ENCODE peak calls at places on chromosomes 2 and 18, in nine cellular contexts. One of them, this sample, is unnamed.

GRCh38 chr2:85878719-85879390 is 9.9 kb downstream of the ST3GAL5 start:
- DNase-seq in H9: no peak
- DNase-seq in mesendoderm: no peak
- DNase-seq in HepG2: no peak
- DNase-seq in mesenchymal stem cell: peak
- DNase-seq in mammary epithelial cell: no peak
- DNase-seq in astrocyte: peak
- DNase-seq in endothelial cell of umbilical vein: peak
- DNase-seq in GM23248: peak
- DNase-seq in this sample: no peak

GRCh38 chr2:86081724-86082123 is 24.0 kb downstream of the POLR1A start:
- DNase-seq in astrocyte: no peak
- DNase-seq in H9: no peak
- DNase-seq in GM23248: no peak
- DNase-seq in mesenchymal stem cell: no peak
- DNase-seq in mesendoderm: no peak
- DNase-seq in HepG2: no peak
- DNase-seq in mammary epithelial cell: no peak
- DNase-seq in endothelial cell of umbilical vein: no peak
- DNase-seq in this sample: no peak

GRCh38 chr2:71608441-71608840 is 155.1 kb downstream of the DYSF start:
- DNase-seq in GM23248: no peak
- DNase-seq in astrocyte: no peak
- DNase-seq in endothelial cell of umbilical vein: no peak
- DNase-seq in HepG2: no peak
- DNase-seq in mesendoderm: no peak
- DNase-seq in mesenchymal stem cell: no peak
- DNase-seq in mammary epithelial cell: no peak
- DNase-seq in H9: peak
- DNase-seq in this sample: no peak

GRCh38 chr2:174171686-174172445 is 76.5 kb downstream of the OLA1 start:
- DNase-seq in H9: no peak
- DNase-seq in mesendoderm: peak
- DNase-seq in astrocyte: no peak
- DNase-seq in mesenchymal stem cell: no peak
- DNase-seq in GM23248: no peak
- DNase-seq in mammary epithelial cell: no peak
- DNase-seq in HepG2: no peak
- DNase-seq in endothelial cell of umbilical vein: no peak
- DNase-seq in this sample: no peak

GRCh38 chr2:239878686-239879085 is 146.5 kb downstream of the NDUFA10 start:
- DNase-seq in mesenchymal stem cell: no peak
- DNase-seq in endothelial cell of umbilical vein: no peak
- DNase-seq in GM23248: no peak
- DNase-seq in HepG2: no peak
- DNase-seq in mesendoderm: no peak
- DNase-seq in astrocyte: no peak
- DNase-seq in H9: no peak
- DNase-seq in mammary epithelial cell: no peak
- DNase-seq in this sample: no peak

GRCh38 chr2:226687641-226688253 is 111.9 kb downstream of the IRS1 start:
- DNase-seq in H9: no peak
- DNase-seq in mammary epithelial cell: peak
- DNase-seq in astrocyte: peak
- DNase-seq in endothelial cell of umbilical vein: no peak
- DNase-seq in mesenchymal stem cell: no peak
- DNase-seq in HepG2: no peak
- DNase-seq in mesendoderm: no peak
- DNase-seq in GM23248: no peak
- DNase-seq in this sample: peak

GRCh38 chr2:190181066-190181681 is 118.6 kb upstream of the MSTN start:
- DNase-seq in mesendoderm: no peak
- DNase-seq in mammary epithelial cell: no peak
- DNase-seq in mesenchymal stem cell: no peak
- DNase-seq in HepG2: no peak
- DNase-seq in astrocyte: no peak
- DNase-seq in H9: no peak
- DNase-seq in GM23248: peak
- DNase-seq in endothelial cell of umbilical vein: no peak
- DNase-seq in this sample: peak

GRCh38 chr2:7014201-7014640 is 97.0 kb downstream of the RNF144A start:
- DNase-seq in astrocyte: peak
- DNase-seq in H9: no peak
- DNase-seq in mesendoderm: peak
- DNase-seq in endothelial cell of umbilical vein: no peak
- DNase-seq in mesenchymal stem cell: peak
- DNase-seq in GM23248: peak
- DNase-seq in HepG2: peak
- DNase-seq in mammary epithelial cell: no peak
- DNase-seq in this sample: peak

GRCh38 chr2:170235860-170236638 is 58.1 kb downstream of the MYO3B start:
- DNase-seq in astrocyte: peak
- DNase-seq in H9: peak
- DNase-seq in mesendoderm: peak
- DNase-seq in GM23248: peak
- DNase-seq in HepG2: peak
- DNase-seq in endothelial cell of umbilical vein: peak
- DNase-seq in mesenchymal stem cell: peak
- DNase-seq in mammary epithelial cell: peak
- DNase-seq in this sample: peak

GRCh38 chr2:152413228-152414030 is 78.5 kb downstream of the FMNL2 start:
- DNase-seq in mammary epithelial cell: no peak
- DNase-seq in endothelial cell of umbilical vein: peak
- DNase-seq in H9: no peak
- DNase-seq in HepG2: peak
- DNase-seq in GM23248: no peak
- DNase-seq in mesendoderm: no peak
- DNase-seq in mesenchymal stem cell: no peak
- DNase-seq in astrocyte: peak
- DNase-seq in this sample: peak

GRCh38 chr2:185507703-185508102 is 230.9 kb upstream of the FSIP2 start:
- DNase-seq in mesendoderm: no peak
- DNase-seq in HepG2: no peak
- DNase-seq in mammary epithelial cell: peak
- DNase-seq in GM23248: no peak
- DNase-seq in astrocyte: no peak
- DNase-seq in mesenchymal stem cell: no peak
- DNase-seq in H9: no peak
- DNase-seq in endothelial cell of umbilical vein: no peak
- DNase-seq in this sample: no peak

GRCh38 chr2:68027959-68028358 is 34.8 kb downstream of the C1D start:
- DNase-seq in GM23248: peak
- DNase-seq in H9: no peak
- DNase-seq in HepG2: no peak
- DNase-seq in endothelial cell of umbilical vein: no peak
- DNase-seq in mesenchymal stem cell: no peak
- DNase-seq in astrocyte: peak
- DNase-seq in mammary epithelial cell: peak
- DNase-seq in mesendoderm: no peak
- DNase-seq in this sample: no peak

GRCh38 chr18:56240405-56240804 is 398.0 kb downstream of the TXNL1 start:
- DNase-seq in mesendoderm: no peak
- DNase-seq in endothelial cell of umbilical vein: no peak
- DNase-seq in astrocyte: peak
- DNase-seq in GM23248: peak
- DNase-seq in mesenchymal stem cell: peak
- DNase-seq in HepG2: no peak
- DNase-seq in H9: no peak
- DNase-seq in mammary epithelial cell: peak
- DNase-seq in this sample: peak

GRCh38 chr18:51350081-51350480 is 152.6 kb upstream of the MEX3C start:
- DNase-seq in HepG2: no peak
- DNase-seq in H9: no peak
- DNase-seq in GM23248: no peak
- DNase-seq in mammary epithelial cell: no peak
- DNase-seq in endothelial cell of umbilical vein: no peak
- DNase-seq in mesenchymal stem cell: no peak
- DNase-seq in mesendoderm: no peak
- DNase-seq in astrocyte: no peak
- DNase-seq in this sample: no peak

GRCh38 chr18:36212301-36212977 is 25.1 kb downstream of the MOCOS start:
- DNase-seq in HepG2: no peak
- DNase-seq in H9: no peak
- DNase-seq in endothelial cell of umbilical vein: no peak
- DNase-seq in mammary epithelial cell: no peak
- DNase-seq in astrocyte: no peak
- DNase-seq in mesendoderm: no peak
- DNase-seq in GM23248: peak
- DNase-seq in mesenchymal stem cell: peak
- DNase-seq in this sample: peak

GRCh38 chr2:45834372-45834771 is 182.9 kb downstream of the PRKCE start:
- DNase-seq in HepG2: no peak
- DNase-seq in H9: no peak
- DNase-seq in endothelial cell of umbilical vein: no peak
- DNase-seq in mammary epithelial cell: no peak
- DNase-seq in GM23248: no peak
- DNase-seq in astrocyte: no peak
- DNase-seq in mesenchymal stem cell: no peak
- DNase-seq in mesendoderm: no peak
- DNase-seq in this sample: no peak

GRCh38 chr2:45833301-45833967 is 182.0 kb downstream of the PRKCE start:
- DNase-seq in mesendoderm: no peak
- DNase-seq in H9: no peak
- DNase-seq in GM23248: no peak
- DNase-seq in astrocyte: no peak
- DNase-seq in mesenchymal stem cell: no peak
- DNase-seq in mammary epithelial cell: no peak
- DNase-seq in HepG2: no peak
- DNase-seq in endothelial cell of umbilical vein: no peak
- DNase-seq in this sample: no peak

GRCh38 chr2:45836316-45836715 is 184.8 kb downstream of the PRKCE start:
- DNase-seq in GM23248: no peak
- DNase-seq in HepG2: no peak
- DNase-seq in mammary epithelial cell: no peak
- DNase-seq in H9: no peak
- DNase-seq in mesendoderm: no peak
- DNase-seq in astrocyte: no peak
- DNase-seq in endothelial cell of umbilical vein: no peak
- DNase-seq in mesenchymal stem cell: no peak
- DNase-seq in this sample: no peak

GRCh38 chr2:45834858-45835257 is 183.4 kb downstream of the PRKCE start:
- DNase-seq in mammary epithelial cell: no peak
- DNase-seq in astrocyte: no peak
- DNase-seq in HepG2: no peak
- DNase-seq in mesenchymal stem cell: no peak
- DNase-seq in endothelial cell of umbilical vein: no peak
- DNase-seq in GM23248: no peak
- DNase-seq in H9: no peak
- DNase-seq in mesendoderm: no peak
- DNase-seq in this sample: no peak

DNA sequence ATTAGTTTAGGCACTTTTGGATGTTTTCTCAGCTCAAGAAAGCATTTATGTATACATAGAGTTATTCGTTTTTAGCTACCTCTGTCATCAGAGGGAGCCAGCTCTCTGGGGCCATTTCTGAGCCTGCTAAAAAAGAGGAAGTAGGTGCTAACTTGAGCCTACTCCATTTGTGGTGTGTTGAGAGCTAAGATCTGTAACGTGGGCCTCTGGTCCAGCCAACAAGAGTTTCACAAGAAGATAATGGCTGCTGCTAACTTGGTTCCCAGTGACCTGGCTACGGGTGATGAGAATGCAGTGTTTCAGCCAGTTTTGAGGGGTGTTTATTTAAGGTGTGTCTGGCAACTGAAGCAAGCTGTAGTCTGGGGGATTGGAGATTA is 182.5 kb downstream of the PRKCE start:
- DNase-seq in mesendoderm: no peak
- DNase-seq in mammary epithelial cell: no peak
- DNase-seq in endothelial cell of umbilical vein: no peak
- DNase-seq in astrocyte: no peak
- DNase-seq in H9: no peak
- DNase-seq in mesenchymal stem cell: no peak
- DNase-seq in HepG2: no peak
- DNase-seq in GM23248: no peak
- DNase-seq in this sample: no peak
- H3K4me2 ChIP-seq in mesendoderm: no peak
- H3K4me2 ChIP-seq in mammary epithelial cell: no peak
- H3K4me2 ChIP-seq in endothelial cell of umbilical vein: no peak
- H3K4me2 ChIP-seq in astrocyte: no peak
- H3K4me2 ChIP-seq in H9: no peak
- H3K4me2 ChIP-seq in mesenchymal stem cell: no peak
- H3K4me2 ChIP-seq in HepG2: no peak
- H3K4me2 ChIP-seq in GM23248: no peak
- H3K4me2 ChIP-seq in this sample: no peak

GRCh38 chr2:150152240-150152639 is 335.2 kb downstream of the RND3 start:
- DNase-seq in endothelial cell of umbilical vein: no peak
- DNase-seq in H9: no peak
- DNase-seq in astrocyte: no peak
- DNase-seq in HepG2: no peak
- DNase-seq in mesendoderm: no peak
- DNase-seq in mammary epithelial cell: no peak
- DNase-seq in GM23248: no peak
- DNase-seq in mesenchymal stem cell: no peak
- DNase-seq in this sample: no peak
- H3K9ac ChIP-seq in endothelial cell of umbilical vein: no peak
- H3K9ac ChIP-seq in H9: no peak
- H3K9ac ChIP-seq in astrocyte: no peak
- H3K9ac ChIP-seq in HepG2: no peak
- H3K9ac ChIP-seq in mesendoderm: no peak
- H3K9ac ChIP-seq in mammary epithelial cell: no peak
- H3K9ac ChIP-seq in GM23248: no peak
- H3K9ac ChIP-seq in mesenchymal stem cell: no peak
- H3K9ac ChIP-seq in this sample: no peak

DNA sequence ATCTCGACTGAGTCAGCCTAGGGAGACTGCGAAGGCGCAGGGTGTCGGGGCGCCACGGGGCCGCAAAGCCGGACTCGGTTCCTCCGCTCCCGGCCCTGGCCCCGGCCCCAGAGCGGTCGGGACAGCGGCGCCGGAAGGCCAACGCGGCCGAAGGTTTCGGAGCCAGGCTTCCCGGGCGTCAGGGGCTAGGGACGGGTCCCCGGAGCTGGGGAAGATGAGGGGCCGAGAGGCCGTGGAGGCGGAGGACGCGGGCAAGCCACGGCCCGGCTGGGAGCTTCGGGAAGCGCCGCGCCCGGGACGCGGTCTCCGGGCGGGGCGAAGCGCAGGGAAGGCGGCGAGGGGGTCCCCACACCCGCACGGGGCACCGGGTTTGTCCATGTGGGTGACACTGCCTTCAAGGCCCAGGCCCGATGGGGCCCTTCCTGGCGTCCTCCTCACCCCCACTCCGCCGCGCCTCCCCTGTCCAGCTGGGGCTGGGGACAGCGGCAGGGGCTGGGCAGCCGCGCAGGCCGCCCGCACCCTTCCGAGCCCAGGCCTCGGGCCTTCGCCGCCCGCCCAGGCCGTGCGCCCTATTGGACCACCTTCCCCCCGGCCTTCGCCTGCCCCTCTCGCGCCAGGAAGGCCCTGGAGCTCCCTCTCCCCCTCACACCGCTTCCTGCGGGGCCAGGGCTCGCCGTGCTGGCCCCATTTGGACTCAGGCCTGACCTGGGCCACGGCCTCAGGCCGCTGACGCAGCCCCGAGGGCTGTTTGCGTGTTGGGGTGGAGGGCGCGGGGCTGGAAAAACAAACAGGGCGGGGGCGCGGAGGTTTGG is 12.6 kb upstream of the SIX3 start:
- DNase-seq in HepG2: no peak
- DNase-seq in mammary epithelial cell: peak
- DNase-seq in astrocyte: no peak
- DNase-seq in GM23248: peak
- DNase-seq in mesendoderm: peak
- DNase-seq in mesenchymal stem cell: no peak
- DNase-seq in H9: peak
- DNase-seq in endothelial cell of umbilical vein: no peak
- DNase-seq in this sample: no peak
- H3K4me2 ChIP-seq in HepG2: no peak
- H3K4me2 ChIP-seq in mammary epithelial cell: peak
- H3K4me2 ChIP-seq in astrocyte: peak
- H3K4me2 ChIP-seq in GM23248: peak
- H3K4me2 ChIP-seq in mesendoderm: peak
- H3K4me2 ChIP-seq in mesenchymal stem cell: peak
- H3K4me2 ChIP-seq in H9: peak
- H3K4me2 ChIP-seq in endothelial cell of umbilical vein: no peak
- H3K4me2 ChIP-seq in this sample: no peak

GRCh38 chr2:114789989-114790388 is 347.5 kb downstream of the DPP10 start:
- DNase-seq in mesendoderm: no peak
- DNase-seq in HepG2: no peak
- DNase-seq in mesenchymal stem cell: no peak
- DNase-seq in GM23248: no peak
- DNase-seq in astrocyte: no peak
- DNase-seq in H9: no peak
- DNase-seq in endothelial cell of umbilical vein: no peak
- DNase-seq in mammary epithelial cell: no peak
- DNase-seq in this sample: no peak
- H3K9ac ChIP-seq in mesendoderm: no peak
- H3K9ac ChIP-seq in HepG2: no peak
- H3K9ac ChIP-seq in mesenchymal stem cell: no peak
- H3K9ac ChIP-seq in GM23248: no peak
- H3K9ac ChIP-seq in astrocyte: no peak
- H3K9ac ChIP-seq in H9: no peak
- H3K9ac ChIP-seq in endothelial cell of umbilical vein: no peak
- H3K9ac ChIP-seq in mammary epithelial cell: no peak
- H3K9ac ChIP-seq in this sample: no peak